ENCODE peak calls at places on chromosomes 6 and 20, in five cellular contexts. J is stomach, Q is Peyer's patch, F is endothelial cell of umbilical vein, L is IMR-90. K is an unnamed sample.
A peak's percentile ranks its signal among the peaks of the same experiment; 100 is the strongest.

GRCh38 chr6:74731921-74732320 is 473.9 kb downstream of the COL12A1 start:
- DNase-seq in Q (no peak), L (peak; percentile 71), J (no peak), F (peak; percentile 3), K (no peak)

GRCh38 chr6:148599967-148600426 is 146.8 kb upstream of the UST start:
- DNase-seq in L (peak; percentile 62), J (no peak), F (no peak), Q (no peak), K (no peak)

GRCh38 chr6:141610741-141611140 is 522.0 kb upstream of the GJE1 start:
- DNase-seq in J (no peak), L (peak; percentile 51), F (peak; percentile 3), Q (no peak), K (no peak)

GRCh38 chr6:2958331-2958711 is 13.0 kb downstream of the SERPINB6 start:
- DNase-seq in L (no peak), J (no peak), Q (no peak), F (no peak), K (no peak)

GRCh38 chr20:40962733-40963504 is 65.7 kb upstream of the TOP1 start:
- DNase-seq in J (peak; percentile 77), L (peak; percentile 44), Q (peak; percentile 89), F (peak; percentile 62), K (peak; percentile 64)

GRCh38 chr20:50029697-50030428 is 47.1 kb downstream of the SNAI1 start:
- DNase-seq in F (peak; percentile 93), Q (no peak), L (peak; percentile 95), J (peak; percentile 36), K (peak; percentile 40)

GRCh38 chr6:5569491-5569890 is 308.2 kb downstream of the FARS2 start:
- DNase-seq in L (peak; percentile 49), J (no peak), Q (no peak), F (no peak), K (no peak)

GRCh38 chr20:23257848-23258746 is 92.5 kb upstream of the NXT1 start:
- DNase-seq in Q (no peak), J (no peak), L (peak; percentile 88), F (peak; percentile 97), K (peak; percentile 28)

GRCh38 chr6:55176958-55177357 is 2.6 kb downstream of the HCRTR2 start:
- DNase-seq in J (no peak), Q (no peak), F (no peak), L (peak; percentile 23), K (no peak)

GRCh38 chr6:1771324-1771723 is 161.6 kb downstream of the FOXC1 start:
- DNase-seq in J (no peak), F (peak; percentile 81), L (peak; percentile 44), Q (no peak), K (no peak)

GRCh38 chr20:35134900-35135299 is 12.2 kb downstream of the EDEM2 start:
- DNase-seq in Q (no peak), J (no peak), F (no peak), L (no peak), K (no peak)

GRCh38 chr20:48644286-48644828 is 183.4 kb downstream of the PREX1 start:
- DNase-seq in J (no peak), Q (no peak), L (no peak), F (no peak), K (no peak)

GRCh38 chr20:63976980-63977391 is 2.5 kb downstream of the SAMD10 start:
- DNase-seq in Q (no peak), F (no peak), J (no peak), L (no peak), K (no peak)

GRCh38 chr6:63444768-63445167 is 125.0 kb upstream of the LGSN start:
- DNase-seq in F (no peak), Q (no peak), J (no peak), L (no peak), K (no peak)

GRCh38 chr6:146788115-146788514 is 189.3 kb downstream of the ADGB start:
- DNase-seq in Q (no peak), J (no peak), F (no peak), L (no peak), K (no peak)

GRCh38 chr6:15023448-15023847 is 222.4 kb upstream of the JARID2 start:
- DNase-seq in Q (no peak), F (no peak), J (no peak), L (no peak), K (no peak)

GRCh38 chr20:4998160-4998651 is 3.1 kb downstream of the SLC23A2 start:
- DNase-seq in J (no peak), Q (no peak), F (no peak), L (no peak), K (no peak)

GRCh38 chr6:157714153-157714490 is 108.9 kb upstream of the SNX9 start:
- DNase-seq in Q (no peak), F (no peak), L (peak; percentile 52), J (no peak), K (no peak)

DNA sequence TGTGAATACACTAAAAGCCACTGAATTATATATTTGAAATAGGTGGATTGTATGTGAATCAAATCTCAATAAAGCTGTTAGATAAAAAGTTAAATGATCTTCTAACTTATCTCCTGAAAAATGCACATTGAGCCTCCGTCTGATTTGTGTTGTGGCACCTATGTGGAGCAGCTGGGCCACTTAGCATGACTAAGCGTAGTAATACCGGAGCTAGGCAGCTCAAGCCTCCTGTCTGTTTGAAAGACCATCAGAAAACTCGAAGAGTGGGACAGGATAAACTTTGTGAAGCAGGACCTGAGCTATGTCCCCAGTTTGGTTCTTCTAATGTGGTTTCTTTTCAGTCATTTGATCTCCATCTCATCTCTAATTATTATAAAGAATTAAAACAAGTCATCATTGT is 11.0 kb upstream of the NOL7 start:
- DNase-seq in Q (no peak), F (no peak), J (no peak), L (no peak), K (no peak)
- H3K27ac ChIP-seq in Q (no peak overlapping the region), F (no peak overlapping the region), J (no peak overlapping the region), L (no peak overlapping the region), K (no peak overlapping the region)

DNA sequence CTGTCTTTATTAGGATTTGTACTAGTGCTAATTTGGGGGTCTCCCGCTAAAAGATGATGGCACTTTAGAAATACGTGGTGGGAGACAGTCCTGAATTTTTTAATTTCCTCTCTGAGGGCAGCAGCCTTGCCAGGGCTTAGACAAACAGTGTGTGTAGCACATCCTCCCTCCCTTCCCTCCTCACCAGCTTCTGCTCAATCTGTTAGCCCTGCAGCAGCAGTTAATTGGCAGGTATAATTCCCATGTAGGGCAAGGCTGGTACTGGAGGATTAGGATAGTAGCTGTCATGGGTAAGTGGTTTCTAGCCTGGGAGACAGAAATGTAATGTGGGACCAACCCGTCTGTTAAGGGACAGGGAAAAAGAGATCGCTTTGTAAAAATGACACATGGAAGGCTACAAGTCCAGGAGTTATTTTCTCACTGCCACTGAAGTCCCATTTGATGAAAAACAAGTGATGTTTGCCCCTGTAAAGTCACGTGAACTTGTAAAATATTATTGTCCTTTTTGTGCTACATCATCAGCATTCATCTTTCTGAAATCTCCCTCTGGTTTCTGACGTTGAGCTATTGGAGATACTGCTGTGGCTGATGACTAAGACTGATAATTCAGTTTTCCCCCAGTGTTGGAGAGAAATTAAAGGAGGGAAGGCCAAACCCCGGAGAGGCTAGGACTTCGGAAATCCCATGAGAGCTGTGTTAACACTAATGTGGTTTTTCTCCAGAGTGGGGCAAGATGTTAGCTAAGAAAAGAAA is 40.6 kb downstream of the CTNNBL1 start:
- DNase-seq in L (peak; percentile 38), F (no peak), Q (no peak), J (no peak), K (no peak)
- H3K4me1 ChIP-seq in L (no peaks in the 10 kb centered on the region), F (no peaks in the 10 kb centered on the region), Q (no peaks in the 10 kb centered on the region), J (peaks cover 58% of the 10 kb centered on the region), K (no peaks in the 10 kb centered on the region)

GRCh38 chr6:43953794-43954310 is 173.4 kb downstream of the MRPL14 start:
- DNase-seq in L (no peak), F (no peak), J (no peak), Q (no peak), K (peak; percentile 35)
- TF ChIP-seq POLR2A in L (no peak), F (no peak), J (no peak), Q (no peak), K (no peak)

DNA sequence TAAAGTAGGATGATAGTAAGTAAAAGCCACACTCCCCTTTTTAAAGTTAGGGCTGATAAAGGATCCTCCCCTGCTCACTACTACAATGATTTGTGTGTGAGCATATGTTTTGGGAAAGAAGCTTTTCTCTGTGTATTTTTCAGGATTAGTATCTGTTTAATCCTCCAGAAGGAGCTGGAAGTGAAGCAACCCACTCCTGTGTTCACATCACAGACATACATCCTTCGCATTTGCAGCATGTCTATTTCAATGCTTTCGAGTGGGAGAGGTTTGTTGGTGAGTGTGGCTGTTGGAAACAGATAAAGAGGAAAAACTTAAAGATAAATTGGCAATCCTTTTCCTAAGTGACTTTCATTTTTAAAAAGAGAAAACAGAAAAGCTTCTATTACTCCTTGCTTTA is 31.6 kb upstream of the RGS17 start:
- DNase-seq in J (no peak), F (no peak), Q (no peak), L (peak; percentile 43), K (no peak)
- H3K27ac ChIP-seq in J (no peak overlapping the region), F (no peak overlapping the region), Q (no peak overlapping the region), L (peak overlapping the region; percentile 60), K (no peak overlapping the region)

GRCh38 chr6:38450717-38451116 is 189.0 kb downstream of the BTBD9 start:
- DNase-seq in Q (no peak), J (no peak), L (no peak), F (no peak), K (no peak)

GRCh38 chr6:38453302-38453701 is 186.4 kb downstream of the BTBD9 start:
- DNase-seq in J (no peak), L (no peak), F (no peak), Q (no peak), K (no peak)

GRCh38 chr6:38452816-38453215 is 186.9 kb downstream of the BTBD9 start:
- DNase-seq in J (no peak), Q (no peak), F (no peak), L (no peak), K (no peak)
- H3K4me1 ChIP-seq in J (no peaks in the 10 kb centered on the region), Q (no peaks in the 10 kb centered on the region), F (no peaks in the 10 kb centered on the region), L (no peaks in the 10 kb centered on the region), K (no peaks in the 10 kb centered on the region)

GRCh38 chr6:41935190-41935569 is 6.4 kb downstream of the CCND3 start:
- DNase-seq in J (no peak), F (no peak), L (no peak), Q (no peak), K (no peak)
- TF ChIP-seq POLR2A in J (no peak), F (no peak), L (no peak), Q (no peak), K (no peak)

GRCh38 chr6:95991906-95992305 is 23.9 kb upstream of the FUT9 start:
- DNase-seq in Q (no peak), J (no peak), L (no peak), F (no peak), K (no peak)
- H3K27ac ChIP-seq in Q (no peak overlapping the region), J (no peak overlapping the region), L (no peak overlapping the region), F (no peak overlapping the region), K (no peak overlapping the region)

GRCh38 chr20:38034961-38035360 is 1.4 kb downstream of the RPRD1B start:
- DNase-seq in J (no peak), L (no peak), Q (no peak), F (no peak), K (no peak)

GRCh38 chr20:38031957-38032356 is 1.3 kb downstream of the TTI1 start:
- DNase-seq in J (no peak), Q (no peak), F (no peak), L (no peak), K (no peak)

GRCh38 chr20:38032585-38033329 is 499 bp downstream of the TTI1 start:
- DNase-seq in Q (no peak), L (no peak), F (no peak), J (no peak), K (no peak)

GRCh38 chr20:38034108-38034649 is 633 bp downstream of the RPRD1B start:
- DNase-seq in Q (no peak), J (no peak), F (peak; percentile 18), L (no peak), K (no peak)

GRCh38 chr20:38033330-38034107 is at the start of the genes RPRD1B and TTI1:
- DNase-seq in J (peak; percentile 93), L (peak; percentile 84), F (peak; percentile 92), Q (peak; percentile 95), K (peak; percentile 88)
- H3K4me1 ChIP-seq in J (peaks cover 79% of the 10 kb centered on the region), L (peaks cover 6% of the 10 kb centered on the region), F (peaks cover 31% of the 10 kb centered on the region), Q (no peaks in the 10 kb centered on the region), K (peaks cover 55% of the 10 kb centered on the region)

GRCh38 chr6:7201732-7202541 is 94.2 kb downstream of the RREB1 start:
- DNase-seq in L (no peak), J (peak; percentile 51), Q (peak; percentile 86), F (no peak), K (no peak)
- TF ChIP-seq POLR2A in L (no peak), J (no peak), Q (no peak), F (no peak), K (no peak)